ENCODE peak calls at places on chromosomes 16 and 17, in eight cellular contexts. One of them, this sample, is unnamed. For H3K9me3 and H3K4me1, the result is how much of the 10 kb centered on the place peaks cover.

GRCh38 chr17:82237746-82238561 is 9.1 kb downstream of the SLC16A3 start:
- DNase-seq in psoas muscle: peak
- DNase-seq in heart left ventricle: no peak
- DNase-seq in neural progenitor cell: no peak
- DNase-seq in iPS DF 6.9: no peak
- DNase-seq in tibial artery: peak
- DNase-seq in suprapubic skin: peak
- DNase-seq in PC-3: no peak
- DNase-seq in this sample: peak

GRCh38 chr16:49547448-49547847 is 173.8 kb downstream of the C16orf78 start:
- DNase-seq in psoas muscle: no peak
- DNase-seq in heart left ventricle: no peak
- DNase-seq in neural progenitor cell: no peak
- DNase-seq in iPS DF 6.9: no peak
- DNase-seq in tibial artery: no peak
- DNase-seq in suprapubic skin: no peak
- DNase-seq in PC-3: no peak
- DNase-seq in this sample: no peak

GRCh38 chr16:8916541-8917225 is 34.5 kb downstream of the LITAFD start:
- DNase-seq in psoas muscle: no peak
- DNase-seq in heart left ventricle: no peak
- DNase-seq in neural progenitor cell: no peak
- DNase-seq in iPS DF 6.9: no peak
- DNase-seq in tibial artery: no peak
- DNase-seq in suprapubic skin: no peak
- DNase-seq in PC-3: no peak
- DNase-seq in this sample: no peak

GRCh38 chr16:75496546-75496945 is 1.3 kb upstream of the CHST6 start:
- DNase-seq in psoas muscle: no peak
- DNase-seq in heart left ventricle: no peak
- DNase-seq in neural progenitor cell: no peak
- DNase-seq in iPS DF 6.9: no peak
- DNase-seq in tibial artery: no peak
- DNase-seq in suprapubic skin: no peak
- DNase-seq in PC-3: no peak
- DNase-seq in this sample: no peak

GRCh38 chr17:38426441-38426840 is 1.8 kb upstream of the ARHGAP23 start:
- DNase-seq in psoas muscle: no peak
- DNase-seq in heart left ventricle: no peak
- DNase-seq in neural progenitor cell: no peak
- DNase-seq in iPS DF 6.9: no peak
- DNase-seq in tibial artery: no peak
- DNase-seq in suprapubic skin: no peak
- DNase-seq in PC-3: no peak
- DNase-seq in this sample: no peak

GRCh38 chr17:49556183-49556943 is 19.3 kb upstream of the NXPH3 start:
- DNase-seq in psoas muscle: peak
- DNase-seq in heart left ventricle: peak
- DNase-seq in neural progenitor cell: peak
- DNase-seq in iPS DF 6.9: no peak
- DNase-seq in tibial artery: peak
- DNase-seq in suprapubic skin: peak
- DNase-seq in PC-3: peak
- DNase-seq in this sample: peak

GRCh38 chr17:33389506-33390141 is 96.5 kb upstream of the ASIC2 start:
- DNase-seq in psoas muscle: no peak
- DNase-seq in heart left ventricle: no peak
- DNase-seq in neural progenitor cell: no peak
- DNase-seq in iPS DF 6.9: no peak
- DNase-seq in tibial artery: no peak
- DNase-seq in suprapubic skin: no peak
- DNase-seq in PC-3: no peak
- DNase-seq in this sample: no peak

GRCh38 chr16:87686697-87687570 is 78.9 kb downstream of the KLHDC4 start:
- DNase-seq in psoas muscle: no peak
- DNase-seq in heart left ventricle: no peak
- DNase-seq in neural progenitor cell: no peak
- DNase-seq in iPS DF 6.9: no peak
- DNase-seq in tibial artery: no peak
- DNase-seq in suprapubic skin: no peak
- DNase-seq in PC-3: no peak
- DNase-seq in this sample: no peak

GRCh38 chr16:54286330-54287017 is at the start of gene IRX3:
- DNase-seq in psoas muscle: peak
- DNase-seq in heart left ventricle: peak
- DNase-seq in neural progenitor cell: peak
- DNase-seq in iPS DF 6.9: no peak
- DNase-seq in tibial artery: peak
- DNase-seq in suprapubic skin: peak
- DNase-seq in PC-3: peak
- DNase-seq in this sample: peak

GRCh38 chr17:63698886-63699637 is 863 bp downstream of the LIMD2 start:
- DNase-seq in psoas muscle: peak
- DNase-seq in heart left ventricle: peak
- DNase-seq in neural progenitor cell: peak
- DNase-seq in iPS DF 6.9: no peak
- DNase-seq in tibial artery: peak
- DNase-seq in suprapubic skin: peak
- DNase-seq in PC-3: peak
- DNase-seq in this sample: no peak

GRCh38 chr17:62807812-62808575 is at the start of gene MARCHF10:
- DNase-seq in psoas muscle: no peak
- DNase-seq in heart left ventricle: no peak
- DNase-seq in neural progenitor cell: peak
- DNase-seq in iPS DF 6.9: no peak
- DNase-seq in tibial artery: no peak
- DNase-seq in suprapubic skin: no peak
- DNase-seq in PC-3: peak
- DNase-seq in this sample: peak

GRCh38 chr16:57889960-57890751 is 80.8 kb downstream of the CNGB1 start:
- DNase-seq in psoas muscle: no peak
- DNase-seq in heart left ventricle: no peak
- DNase-seq in neural progenitor cell: no peak
- DNase-seq in iPS DF 6.9: no peak
- DNase-seq in tibial artery: no peak
- DNase-seq in suprapubic skin: no peak
- DNase-seq in PC-3: no peak
- DNase-seq in this sample: no peak

DNA sequence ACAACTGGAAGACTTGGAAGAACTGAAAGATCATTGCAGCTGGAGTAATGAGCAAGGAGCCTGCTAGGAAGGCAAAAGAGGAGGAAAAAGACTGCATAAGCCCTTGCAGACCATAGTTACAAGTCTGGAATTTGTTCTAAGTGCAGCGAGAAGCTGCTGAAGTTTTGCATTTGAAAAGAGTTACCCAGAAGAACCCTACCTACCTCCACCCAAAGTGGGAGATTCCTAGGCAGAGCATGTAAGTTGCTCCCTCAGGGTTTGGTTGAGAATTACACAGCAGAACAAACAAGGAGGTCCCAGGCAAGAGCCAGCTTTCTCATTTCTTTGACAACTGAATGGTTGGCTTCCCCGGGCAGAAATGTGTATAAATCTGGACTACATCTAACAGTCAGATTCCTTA is 118.7 kb upstream of the NUDT7 start:
- DNase-seq in psoas muscle: no peak
- DNase-seq in heart left ventricle: no peak
- DNase-seq in neural progenitor cell: no peak
- DNase-seq in iPS DF 6.9: no peak
- DNase-seq in tibial artery: no peak
- DNase-seq in suprapubic skin: no peak
- DNase-seq in PC-3: no peak
- DNase-seq in this sample: no peak
- H3K9me3 ChIP-seq in psoas muscle: under half
- H3K9me3 ChIP-seq in heart left ventricle: under half
- H3K9me3 ChIP-seq in neural progenitor cell: under half
- H3K9me3 ChIP-seq in iPS DF 6.9: under half
- H3K9me3 ChIP-seq in tibial artery: under half
- H3K9me3 ChIP-seq in suprapubic skin: under half
- H3K9me3 ChIP-seq in PC-3: under half
- H3K9me3 ChIP-seq in this sample: under half

GRCh38 chr17:78040561-78041400 is 82.3 kb downstream of the TNRC6C start:
- DNase-seq in psoas muscle: peak
- DNase-seq in heart left ventricle: peak
- DNase-seq in neural progenitor cell: no peak
- DNase-seq in iPS DF 6.9: no peak
- DNase-seq in tibial artery: peak
- DNase-seq in suprapubic skin: peak
- DNase-seq in PC-3: peak
- DNase-seq in this sample: peak
- H3K4me3 ChIP-seq in psoas muscle: peak
- H3K4me3 ChIP-seq in heart left ventricle: peak
- H3K4me3 ChIP-seq in neural progenitor cell: no peak
- H3K4me3 ChIP-seq in iPS DF 6.9: no peak
- H3K4me3 ChIP-seq in tibial artery: peak
- H3K4me3 ChIP-seq in suprapubic skin: peak
- H3K4me3 ChIP-seq in PC-3: peak
- H3K4me3 ChIP-seq in this sample: peak

DNA sequence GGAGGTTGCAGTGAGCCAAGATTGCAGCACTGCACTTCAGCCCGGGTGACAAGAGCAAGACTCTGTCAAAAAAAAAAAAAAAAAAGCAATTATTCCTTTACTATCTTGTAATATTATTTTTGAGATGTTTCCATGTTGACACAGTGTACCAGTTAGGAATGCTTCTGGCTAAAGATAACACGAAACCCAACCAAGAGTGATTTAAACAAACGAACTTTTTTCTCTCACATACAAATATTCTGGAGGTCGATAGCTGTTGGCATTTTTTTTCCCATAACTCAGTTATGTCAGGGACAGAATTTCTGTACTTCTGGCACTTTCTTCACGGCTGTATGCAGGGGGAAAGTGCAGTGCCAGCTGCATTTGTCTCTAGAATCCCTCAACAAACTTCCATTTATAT is 9.9 kb upstream of the PPM1D start:
- DNase-seq in psoas muscle: no peak
- DNase-seq in heart left ventricle: no peak
- DNase-seq in neural progenitor cell: no peak
- DNase-seq in iPS DF 6.9: no peak
- DNase-seq in tibial artery: no peak
- DNase-seq in suprapubic skin: no peak
- DNase-seq in PC-3: no peak
- DNase-seq in this sample: no peak
- H3K4me1 ChIP-seq in psoas muscle: under half
- H3K4me1 ChIP-seq in heart left ventricle: under half
- H3K4me1 ChIP-seq in neural progenitor cell: under half
- H3K4me1 ChIP-seq in iPS DF 6.9: under half
- H3K4me1 ChIP-seq in tibial artery: under half
- H3K4me1 ChIP-seq in suprapubic skin: under half
- H3K4me1 ChIP-seq in PC-3: under half
- H3K4me1 ChIP-seq in this sample: under half

GRCh38 chr17:72795941-72796340 is 296.5 kb downstream of the SLC39A11 start:
- DNase-seq in psoas muscle: no peak
- DNase-seq in heart left ventricle: no peak
- DNase-seq in neural progenitor cell: no peak
- DNase-seq in iPS DF 6.9: no peak
- DNase-seq in tibial artery: no peak
- DNase-seq in suprapubic skin: no peak
- DNase-seq in PC-3: no peak
- DNase-seq in this sample: no peak
- H3K9me3 ChIP-seq in psoas muscle: under half
- H3K9me3 ChIP-seq in heart left ventricle: under half
- H3K9me3 ChIP-seq in neural progenitor cell: under half
- H3K9me3 ChIP-seq in iPS DF 6.9: under half
- H3K9me3 ChIP-seq in tibial artery: under half
- H3K9me3 ChIP-seq in suprapubic skin: under half
- H3K9me3 ChIP-seq in PC-3: under half
- H3K9me3 ChIP-seq in this sample: under half

GRCh38 chr16:2775317-2775716 is 1.8 kb downstream of the ELOB start:
- DNase-seq in psoas muscle: no peak
- DNase-seq in heart left ventricle: no peak
- DNase-seq in neural progenitor cell: no peak
- DNase-seq in iPS DF 6.9: no peak
- DNase-seq in tibial artery: no peak
- DNase-seq in suprapubic skin: no peak
- DNase-seq in PC-3: no peak
- DNase-seq in this sample: no peak
- H3K4me3 ChIP-seq in psoas muscle: peak
- H3K4me3 ChIP-seq in heart left ventricle: peak
- H3K4me3 ChIP-seq in neural progenitor cell: no peak
- H3K4me3 ChIP-seq in iPS DF 6.9: no peak
- H3K4me3 ChIP-seq in tibial artery: peak
- H3K4me3 ChIP-seq in suprapubic skin: peak
- H3K4me3 ChIP-seq in PC-3: peak
- H3K4me3 ChIP-seq in this sample: no peak

GRCh38 chr16:81784042-81784785 is 5.1 kb downstream of the PLCG2 start:
- DNase-seq in psoas muscle: no peak
- DNase-seq in heart left ventricle: no peak
- DNase-seq in neural progenitor cell: no peak
- DNase-seq in iPS DF 6.9: no peak
- DNase-seq in tibial artery: no peak
- DNase-seq in suprapubic skin: no peak
- DNase-seq in PC-3: no peak
- DNase-seq in this sample: no peak

GRCh38 chr16:81787659-81788058 is 8.6 kb downstream of the PLCG2 start:
- DNase-seq in psoas muscle: no peak
- DNase-seq in heart left ventricle: no peak
- DNase-seq in neural progenitor cell: no peak
- DNase-seq in iPS DF 6.9: no peak
- DNase-seq in tibial artery: no peak
- DNase-seq in suprapubic skin: no peak
- DNase-seq in PC-3: no peak
- DNase-seq in this sample: no peak

GRCh38 chr16:81786868-81787267 is 7.8 kb downstream of the PLCG2 start:
- DNase-seq in psoas muscle: no peak
- DNase-seq in heart left ventricle: no peak
- DNase-seq in neural progenitor cell: no peak
- DNase-seq in iPS DF 6.9: no peak
- DNase-seq in tibial artery: no peak
- DNase-seq in suprapubic skin: no peak
- DNase-seq in PC-3: no peak
- DNase-seq in this sample: no peak

GRCh38 chr16:81786321-81786720 is 7.2 kb downstream of the PLCG2 start:
- DNase-seq in psoas muscle: no peak
- DNase-seq in heart left ventricle: no peak
- DNase-seq in neural progenitor cell: no peak
- DNase-seq in iPS DF 6.9: no peak
- DNase-seq in tibial artery: no peak
- DNase-seq in suprapubic skin: no peak
- DNase-seq in PC-3: peak
- DNase-seq in this sample: no peak

GRCh38 chr16:81785138-81785924 is 6.2 kb downstream of the PLCG2 start:
- DNase-seq in psoas muscle: no peak
- DNase-seq in heart left ventricle: no peak
- DNase-seq in neural progenitor cell: no peak
- DNase-seq in iPS DF 6.9: no peak
- DNase-seq in tibial artery: no peak
- DNase-seq in suprapubic skin: no peak
- DNase-seq in PC-3: no peak
- DNase-seq in this sample: no peak
- H3K4me1 ChIP-seq in psoas muscle: under half
- H3K4me1 ChIP-seq in heart left ventricle: under half
- H3K4me1 ChIP-seq in neural progenitor cell: under half
- H3K4me1 ChIP-seq in iPS DF 6.9: under half
- H3K4me1 ChIP-seq in tibial artery: under half
- H3K4me1 ChIP-seq in suprapubic skin: under half
- H3K4me1 ChIP-seq in PC-3: under half
- H3K4me1 ChIP-seq in this sample: under half

GRCh38 chr17:54021418-54021817 is 198.7 kb downstream of the KIF2B start:
- DNase-seq in psoas muscle: no peak
- DNase-seq in heart left ventricle: no peak
- DNase-seq in neural progenitor cell: no peak
- DNase-seq in iPS DF 6.9: no peak
- DNase-seq in tibial artery: no peak
- DNase-seq in suprapubic skin: no peak
- DNase-seq in PC-3: no peak
- DNase-seq in this sample: no peak
- H3K9me3 ChIP-seq in psoas muscle: under half
- H3K9me3 ChIP-seq in heart left ventricle: under half
- H3K9me3 ChIP-seq in neural progenitor cell: under half
- H3K9me3 ChIP-seq in iPS DF 6.9: under half
- H3K9me3 ChIP-seq in tibial artery: under half
- H3K9me3 ChIP-seq in suprapubic skin: under half
- H3K9me3 ChIP-seq in PC-3: under half
- H3K9me3 ChIP-seq in this sample: under half

This sample was measured in pancreas.